ENCODE peak calls at places on chromosomes 4 and X, in nine cellular contexts. R is GM03348; U is Peyer's patch; H is NT2/D1; X is NCI-H526 treated with DMSO at 0.1 percent for 48 hours; Q is GM23338; A is NCI-H748 treated with DMSO at 0.1 percent for 48 hours; F is stimulated activated CD8-positive, alpha-beta memory T cell treated with anti-CD3 and anti-CD28 coated beads, Interleukin-4, amount 100 ng/mL, for 48 hours; E is AML-193. M is an unnamed sample.

GRCh38 chrX:47212381-47213293 is 5.8 kb upstream of the CDK16 start:
- DNase-seq in U (no peak), F (no peak), R (no peak), H (no peak), X (no peak), A (no peak), Q (no peak), E (no peak), M (no peak)

GRCh38 chr4:17111959-17112659 is 213.7 kb upstream of the LDB2 start:
- DNase-seq in Q (peak), E (no peak), R (no peak), F (peak), A (no peak), X (no peak), U (no peak), H (peak), M (peak)

GRCh38 chr4:74109116-74109791 is 10.3 kb upstream of the CXCL2 start:
- DNase-seq in U (no peak), R (peak), H (peak), F (no peak), X (no peak), A (no peak), E (peak), Q (peak), M (peak)

GRCh38 chr4:99875073-99875472 is 19.2 kb downstream of the LAMTOR3 start:
- DNase-seq in H (no peak), Q (no peak), E (no peak), X (no peak), U (no peak), F (no peak), R (no peak), A (no peak), M (no peak)

GRCh38 chrX:18574591-18574990 is 97.3 kb downstream of the RS1 start:
- DNase-seq in X (no peak), E (no peak), U (no peak), A (no peak), Q (no peak), R (peak), H (no peak), F (no peak), M (no peak)

GRCh38 chrX:155767101-155767878 is 113.9 kb upstream of the VAMP7 start:
- DNase-seq in X (peak), Q (peak), H (no peak), E (peak), U (peak), F (peak), A (peak), R (peak), M (peak)

GRCh38 chrX:102950908-102951866 is 14.1 kb downstream of the RAB40AL start:
- DNase-seq in H (peak), E (peak), A (peak), R (peak), U (peak), Q (peak), X (peak), F (peak), M (peak)

GRCh38 chr4:158146736-158147135 is 26.1 kb downstream of the GASK1B start:
- DNase-seq in H (no peak), F (no peak), X (no peak), E (no peak), R (no peak), A (no peak), Q (no peak), U (no peak), M (no peak)

GRCh38 chr4:73152893-73153292 is 83.4 kb upstream of the COX18 start:
- DNase-seq in A (no peak), U (no peak), F (no peak), H (no peak), X (no peak), R (no peak), E (no peak), Q (no peak), M (no peak)

M was measured in iPS-NIHi11.